ENCODE peak calls at places on chromosomes 5 and 9, in six cellular contexts. O is choroid plexus epithelial cell; D is fibroblast of the aortic adventitia; B is CD8-positive, alpha-beta T cell; E is Caco-2; J is GM13976. G is an unnamed sample.

GRCh38 chr9:4341554-4341953 is 41.7 kb upstream of the GLIS3 start:
- DNase-seq in O (no peak), D (no peak), B (no peak), E (no peak), J (no peak), G (no peak)

GRCh38 chr5:2176581-2176980 is 293.9 kb upstream of the IRX4 start:
- DNase-seq in O (no peak), D (no peak), B (no peak), E (no peak), J (no peak), G (no peak)

GRCh38 chr9:130696996-130697395 is 3.4 kb downstream of the EXOSC2 start:
- DNase-seq in O (no peak), D (no peak), B (no peak), E (no peak), J (no peak), G (no peak)

GRCh38 chr9:114954986-114955623 is 24.7 kb upstream of the TNFSF8 start:
- DNase-seq in O (no peak), D (no peak), B (no peak), E (no peak), J (no peak), G (no peak)

GRCh38 chr5:113682497-113683136 is 169.1 kb downstream of the YTHDC2 start:
- DNase-seq in O (peak), D (no peak), B (no peak), E (no peak), J (no peak), G (no peak)

GRCh38 chr5:103785569-103785968 is 223.0 kb upstream of the NUDT12 start:
- DNase-seq in O (peak), D (peak), B (no peak), E (no peak), J (no peak), G (no peak)

GRCh38 chr5:2756764-2757163 is 5.3 kb upstream of the IRX2 start:
- DNase-seq in O (no peak), D (no peak), B (no peak), E (peak), J (no peak), G (no peak)

GRCh38 chr5:159819671-159820411 is 96.4 kb upstream of the ADRA1B start:
- DNase-seq in O (peak), D (no peak), B (no peak), E (no peak), J (no peak), G (no peak)

GRCh38 chr5:67799732-67800234 is 415.8 kb upstream of the PIK3R1 start:
- DNase-seq in O (peak), D (peak), B (no peak), E (no peak), J (no peak), G (no peak)

GRCh38 chr5:180593446-180594206 is 2.3 kb upstream of the SCGB3A1 start:
- DNase-seq in O (no peak), D (no peak), B (no peak), E (no peak), J (peak), G (no peak)

GRCh38 chr5:78899922-78900362 is 85.2 kb downstream of the ARSB start:
- DNase-seq in O (peak), D (peak), B (no peak), E (peak), J (peak), G (no peak)

GRCh38 chr9:98317134-98317857 is 61.8 kb upstream of the TBC1D2 start:
- DNase-seq in O (peak), D (no peak), B (no peak), E (no peak), J (no peak), G (no peak)

GRCh38 chr5:145161384-145161783 is 673.8 kb downstream of the PRELID2 start:
- DNase-seq in O (no peak), D (no peak), B (no peak), E (no peak), J (no peak), G (no peak)

GRCh38 chr9:137971477-137972138 is 94.0 kb downstream of the CACNA1B start:
- DNase-seq in O (no peak), D (no peak), B (no peak), E (no peak), J (no peak), G (no peak)

GRCh38 chr9:78781681-78782080 is 484.8 kb downstream of the PSAT1 start:
- DNase-seq in O (no peak), D (no peak), B (no peak), E (no peak), J (no peak), G (no peak)

GRCh38 chr5:73213566-73213998 is 40.6 kb downstream of the TMEM174 start:
- DNase-seq in O (peak), D (peak), B (no peak), E (no peak), J (no peak), G (no peak)

GRCh38 chr5:33649801-33650482 is 209.2 kb downstream of the TARS1 start:
- DNase-seq in O (peak), D (peak), B (no peak), E (no peak), J (no peak), G (no peak)

GRCh38 chr5:36079200-36079761 is 12.6 kb upstream of the UGT3A2 start:
- DNase-seq in O (peak), D (peak), B (no peak), E (peak), J (peak), G (peak)

GRCh38 chr9:120889606-120890396 is 12.8 kb upstream of the PHF19 start:
- DNase-seq in O (no peak), D (no peak), B (no peak), E (no peak), J (no peak), G (no peak)

GRCh38 chr5:157818368-157818767 is 40.6 kb downstream of the CLINT1 start:
- DNase-seq in O (no peak), D (no peak), B (no peak), E (no peak), J (no peak), G (no peak)

GRCh38 chr9:112179816-112180215 is 4.7 kb upstream of the SUSD1 start:
- DNase-seq in O (no peak), D (peak), B (no peak), E (no peak), J (no peak), G (no peak)

GRCh38 chr5:126452477-126452876 is 29.3 kb downstream of the GRAMD2B start:
- DNase-seq in O (no peak), D (no peak), B (no peak), E (no peak), J (no peak), G (no peak)

GRCh38 chr5:30650311-30650710 is 543.2 kb upstream of the CDH6 start:
- DNase-seq in O (no peak), D (no peak), B (no peak), E (no peak), J (no peak), G (no peak)

GRCh38 chr9:7944521-7945022 is 145.0 kb upstream of the DMAC1 start:
- DNase-seq in O (no peak), D (no peak), B (no peak), E (no peak), J (no peak), G (no peak)

GRCh38 chr5:75551471-75551870 is 39.8 kb downstream of the POLK start:
- DNase-seq in O (peak), D (peak), B (no peak), E (no peak), J (no peak), G (no peak)

GRCh38 chr9:86764230-86765039 is 182.9 kb downstream of the GAS1 start:
- DNase-seq in O (no peak), D (no peak), B (no peak), E (no peak), J (no peak), G (no peak)

GRCh38 chr5:107118184-107118902 is 552.4 kb downstream of the EFNA5 start:
- DNase-seq in O (peak), D (no peak), B (no peak), E (no peak), J (no peak), G (no peak)

GRCh38 chr5:120256376-120256775 is 207.7 kb upstream of the PRR16 start:
- DNase-seq in O (no peak), D (no peak), B (no peak), E (no peak), J (no peak), G (no peak)

GRCh38 chr5:40828690-40829661 is 6.0 kb downstream of the RPL37 start:
- DNase-seq in O (no peak), D (no peak), B (no peak), E (no peak), J (no peak), G (no peak)

DNA sequence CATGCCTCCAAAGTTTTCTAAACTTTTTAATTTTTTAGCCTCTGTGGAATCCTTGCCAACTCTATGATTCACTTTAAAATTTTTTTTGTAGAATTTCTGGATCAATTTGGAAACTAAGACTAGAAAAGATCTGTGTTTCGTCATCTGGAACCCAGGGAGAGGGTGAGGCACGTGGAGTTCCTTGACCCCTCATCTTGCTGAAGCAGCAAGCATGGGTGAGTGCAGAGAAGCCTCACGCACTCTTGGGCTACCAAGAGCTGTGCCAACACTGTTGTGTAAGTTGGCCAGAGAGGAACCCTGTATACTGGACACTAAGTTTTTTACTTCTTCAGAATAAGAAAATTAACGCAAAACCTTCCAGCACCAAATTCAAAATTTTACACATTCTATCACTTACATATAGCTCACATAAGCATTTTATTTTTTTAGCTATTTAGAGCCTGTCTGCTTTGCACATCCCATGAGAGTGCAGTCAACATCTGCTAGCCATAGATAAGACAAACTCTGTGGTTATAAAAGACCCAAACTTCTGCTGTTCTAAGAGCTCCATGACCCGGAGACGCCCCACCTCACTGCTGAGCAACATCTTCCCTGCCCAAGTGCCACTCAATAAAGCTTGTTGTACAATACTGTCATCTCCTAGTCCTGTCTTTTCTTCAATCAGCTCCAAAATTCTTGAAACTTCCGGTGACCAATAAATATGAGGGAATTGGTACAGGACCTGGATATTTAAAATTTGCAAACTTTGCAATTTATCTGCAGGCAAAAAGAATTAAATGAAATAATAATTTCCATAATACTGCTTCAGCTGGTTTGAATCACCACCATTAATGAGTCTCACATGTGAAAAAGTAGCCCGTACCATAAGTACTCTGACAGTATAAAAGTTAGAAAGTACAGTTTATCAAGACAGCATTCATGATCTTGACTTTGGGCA is 69.7 kb upstream of the ADCY2 start:
- DNase-seq in O (no peak), D (peak), B (no peak), E (no peak), J (no peak), G (no peak)
- TF ChIP-seq CTCF in O (no peak), D (no peak), B (no peak), E (no peak), J (no peak), G (no peak)

GRCh38 chr5:116271432-116271831 is 186.6 kb downstream of the COMMD10 start:
- DNase-seq in O (no peak), D (peak), B (no peak), E (no peak), J (no peak), G (no peak)

GRCh38 chr5:116275282-116275681 is 190.5 kb downstream of the COMMD10 start:
- DNase-seq in O (no peak), D (no peak), B (no peak), E (no peak), J (no peak), G (no peak)

GRCh38 chr5:116273458-116274242 is 188.8 kb downstream of the COMMD10 start:
- DNase-seq in O (peak), D (peak), B (no peak), E (no peak), J (peak), G (no peak)

GRCh38 chr5:116274251-116274650 is 189.4 kb downstream of the COMMD10 start:
- DNase-seq in O (no peak), D (no peak), B (no peak), E (no peak), J (no peak), G (no peak)

DNA sequence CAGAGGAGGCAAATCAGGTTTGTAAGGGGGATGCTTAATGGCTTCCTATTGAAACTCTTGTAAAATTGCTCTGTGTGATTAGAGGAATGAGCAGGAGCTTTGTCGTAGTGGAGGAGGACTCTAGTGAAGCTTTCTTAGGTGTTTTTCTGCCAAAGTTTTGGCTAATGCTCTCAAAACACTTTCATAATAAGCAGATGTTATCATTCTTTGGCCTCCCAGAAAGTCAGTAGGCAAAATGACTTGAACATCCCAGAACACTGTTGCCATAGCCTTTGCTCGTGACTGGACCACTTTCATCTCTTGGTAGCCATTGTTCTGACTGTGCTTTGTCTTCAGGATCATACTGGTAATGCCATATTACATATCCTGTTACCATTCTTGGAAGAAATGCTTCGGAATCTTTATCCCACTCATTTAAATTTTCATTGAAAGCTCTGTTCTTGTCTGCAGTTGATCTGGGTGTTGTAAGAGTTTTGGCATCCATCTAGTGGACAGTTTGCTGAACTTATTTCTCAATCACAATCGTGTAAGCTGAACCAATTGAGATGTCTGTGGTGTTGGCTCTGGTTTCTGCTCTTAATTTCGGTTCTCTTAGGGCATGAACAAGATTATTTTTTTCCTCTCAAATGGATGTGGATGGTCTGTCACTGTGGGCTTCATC is 187.6 kb downstream of the COMMD10 start:
- DNase-seq in O (peak), D (peak), B (no peak), E (no peak), J (no peak), G (no peak)
- TF ChIP-seq CTCF in O (peak), D (peak), B (no peak), E (no peak), J (no peak), G (no peak)

GRCh38 chr9:127492616-127493015 is 41.3 kb downstream of the LRSAM1 start:
- DNase-seq in O (no peak), D (no peak), B (no peak), E (no peak), J (no peak), G (no peak)

GRCh38 chr9:127490831-127491230 is 39.5 kb downstream of the LRSAM1 start:
- DNase-seq in O (peak), D (no peak), B (no peak), E (no peak), J (no peak), G (no peak)

GRCh38 chr9:127491516-127491915 is 40.2 kb downstream of the LRSAM1 start:
- DNase-seq in O (no peak), D (no peak), B (no peak), E (no peak), J (no peak), G (no peak)

GRCh38 chr9:127488946-127489345 is 37.6 kb downstream of the LRSAM1 start:
- DNase-seq in O (no peak), D (no peak), B (no peak), E (no peak), J (no peak), G (no peak)

GRCh38 chr9:127489471-127490115 is 38.3 kb downstream of the LRSAM1 start:
- DNase-seq in O (no peak), D (no peak), B (no peak), E (peak), J (no peak), G (peak)
- TF ChIP-seq CTCF in O (no peak), D (no peak), B (no peak), E (peak), J (no peak), G (peak)

DNA sequence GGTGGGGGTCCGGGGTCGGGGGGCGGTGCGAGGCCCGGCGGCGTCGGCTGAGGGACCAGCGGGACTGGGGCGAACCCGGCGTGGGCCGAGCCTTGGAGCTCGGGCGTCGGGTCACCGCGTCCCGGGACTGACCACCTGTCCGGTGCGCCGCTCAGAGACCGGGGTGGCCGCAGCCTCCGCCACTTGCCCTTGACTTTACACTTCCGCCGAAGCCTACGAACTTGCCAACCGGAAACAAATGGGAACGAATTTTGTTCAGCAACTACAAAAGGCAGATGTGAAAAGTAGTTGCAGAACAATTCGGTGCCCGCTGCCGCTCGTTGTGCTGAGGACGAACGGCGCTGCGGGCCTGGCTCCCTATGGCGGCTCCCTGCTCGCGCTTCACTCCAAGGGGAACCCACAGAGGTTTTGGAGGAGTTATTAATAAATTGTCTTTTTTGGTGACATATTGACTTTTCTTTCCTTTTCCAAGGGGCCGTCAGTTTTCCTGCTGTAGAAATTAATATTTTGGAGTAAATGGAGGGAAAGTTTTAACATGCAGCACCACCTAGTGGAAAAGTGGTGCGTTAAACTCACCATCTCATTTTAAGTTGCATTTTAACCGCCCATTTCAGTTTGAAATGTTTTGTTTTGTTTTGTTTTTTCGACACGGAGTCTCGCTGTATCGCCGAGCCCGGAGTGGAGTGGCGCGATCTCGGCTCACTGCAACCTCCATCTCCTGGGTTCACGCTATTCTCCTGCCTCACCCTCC is 490 bp downstream of the PCBD2 start:
- DNase-seq in O (peak), D (peak), B (peak), E (no peak), J (peak), G (no peak)
- TF ChIP-seq CTCF in O (peak), D (peak), B (peak), E (peak), J (peak), G (peak)

DNA sequence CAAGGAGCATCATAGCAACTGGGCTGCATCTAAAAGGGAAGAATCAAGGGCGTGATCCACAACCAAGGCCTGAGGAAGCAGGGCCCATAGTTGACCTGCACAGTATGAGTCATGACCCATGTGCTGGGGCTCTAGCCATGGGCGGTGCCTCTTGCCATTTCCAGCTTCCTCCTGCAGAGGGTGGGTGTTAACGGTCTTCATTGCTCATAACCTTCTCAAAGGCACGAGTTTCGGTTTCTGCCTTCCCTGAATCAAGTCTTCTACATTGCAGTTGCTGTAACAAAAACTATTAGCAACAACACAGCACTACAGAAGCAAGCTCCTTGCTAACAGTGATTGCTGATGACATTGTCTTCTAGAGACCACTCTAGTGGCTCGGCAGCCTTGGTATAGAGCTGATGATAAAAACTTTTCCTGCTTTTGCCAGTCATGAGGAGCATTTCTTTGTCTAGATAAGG is 66.9 kb downstream of the CTSL start:
- DNase-seq in O (peak), D (peak), B (no peak), E (no peak), J (no peak), G (no peak)
- TF ChIP-seq CTCF in O (peak), D (peak), B (no peak), E (no peak), J (no peak), G (no peak)

DNA sequence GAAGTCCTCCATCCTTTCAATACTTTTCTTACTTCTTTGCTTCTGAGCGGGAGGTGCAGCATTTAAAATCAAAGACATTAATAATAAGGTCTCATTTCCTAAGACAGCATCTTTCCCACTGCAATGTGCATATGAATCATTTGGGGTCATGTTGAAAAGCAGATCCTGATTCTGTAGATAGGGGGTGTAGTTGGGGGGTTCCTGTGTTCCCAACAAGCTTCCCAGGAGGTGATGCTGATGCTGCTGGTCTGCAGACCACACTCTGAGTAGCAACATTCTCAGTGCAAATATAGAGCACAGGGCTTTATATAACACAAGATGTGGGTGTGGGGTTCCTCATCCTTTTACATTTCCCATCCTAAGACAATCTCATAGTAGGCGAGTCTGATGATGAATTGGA is 126.5 kb upstream of the PALM2AKAP2 start:
- DNase-seq in O (no peak), D (no peak), B (no peak), E (no peak), J (no peak), G (no peak)
- TF ChIP-seq CTCF in O (no peak), D (no peak), B (no peak), E (no peak), J (no peak), G (no peak)

G was measured in nephron progenitor cell.